ENCODE peak calls at places on chromosomes 12 and 14, in five cellular contexts. One of them, this sample, is unnamed.

GRCh38 chr12:119301367-119301766 is 33.2 kb upstream of the CCDC60 start:
- DNase-seq in sigmoid colon: no peak
- DNase-seq in AG09309: no peak
- DNase-seq in astrocyte of the cerebellum: no peak
- DNase-seq in uterus: no peak
- DNase-seq in this sample: no peak

GRCh38 chr14:20197459-20197858 is 6.8 kb downstream of the OR11G2 start:
- DNase-seq in sigmoid colon: no peak
- DNase-seq in AG09309: no peak
- DNase-seq in astrocyte of the cerebellum: no peak
- DNase-seq in uterus: no peak
- DNase-seq in this sample: no peak

GRCh38 chr12:14774944-14775651 is 28.2 kb downstream of the WBP11 start:
- DNase-seq in sigmoid colon: peak
- DNase-seq in uterus: peak
- DNase-seq in AG09309: peak
- DNase-seq in astrocyte of the cerebellum: no peak
- DNase-seq in this sample: no peak

GRCh38 chr12:108833757-108834472 is 23.5 kb downstream of the SSH1 start:
- DNase-seq in AG09309: no peak
- DNase-seq in astrocyte of the cerebellum: peak
- DNase-seq in uterus: peak
- DNase-seq in sigmoid colon: peak
- DNase-seq in this sample: no peak

GRCh38 chr12:77685112-77685511 is 145.6 kb upstream of the NAV3 start:
- DNase-seq in sigmoid colon: no peak
- DNase-seq in AG09309: peak
- DNase-seq in astrocyte of the cerebellum: peak
- DNase-seq in uterus: peak
- DNase-seq in this sample: peak

GRCh38 chr12:26274441-26275312 is 79.3 kb downstream of the SSPN start:
- DNase-seq in astrocyte of the cerebellum: peak
- DNase-seq in sigmoid colon: peak
- DNase-seq in AG09309: peak
- DNase-seq in uterus: peak
- DNase-seq in this sample: peak

GRCh38 chr14:74176404-74176788 is 62.9 kb upstream of the VSX2 start:
- DNase-seq in AG09309: peak
- DNase-seq in astrocyte of the cerebellum: no peak
- DNase-seq in uterus: no peak
- DNase-seq in sigmoid colon: no peak
- DNase-seq in this sample: no peak

GRCh38 chr14:92693998-92694780 is 54.2 kb downstream of the LGMN start:
- DNase-seq in uterus: no peak
- DNase-seq in AG09309: no peak
- DNase-seq in sigmoid colon: peak
- DNase-seq in astrocyte of the cerebellum: no peak
- DNase-seq in this sample: peak

GRCh38 chr12:98371419-98371818 is 144.0 kb upstream of the TMPO start:
- DNase-seq in AG09309: no peak
- DNase-seq in uterus: no peak
- DNase-seq in astrocyte of the cerebellum: no peak
- DNase-seq in sigmoid colon: no peak
- DNase-seq in this sample: no peak

GRCh38 chr14:64303471-64303917 is 9.3 kb upstream of the ESR2 start:
- DNase-seq in sigmoid colon: no peak
- DNase-seq in astrocyte of the cerebellum: peak
- DNase-seq in uterus: no peak
- DNase-seq in AG09309: peak
- DNase-seq in this sample: peak

GRCh38 chr12:12086975-12087692 is 16.4 kb downstream of the BCL2L14 start:
- DNase-seq in astrocyte of the cerebellum: no peak
- DNase-seq in sigmoid colon: no peak
- DNase-seq in AG09309: no peak
- DNase-seq in uterus: no peak
- DNase-seq in this sample: no peak

GRCh38 chr12:58596381-58596780 is 323.9 kb downstream of the LRIG3 start:
- DNase-seq in uterus: no peak
- DNase-seq in AG09309: no peak
- DNase-seq in astrocyte of the cerebellum: no peak
- DNase-seq in sigmoid colon: no peak
- DNase-seq in this sample: no peak

GRCh38 chr12:4025420-4026358 is 152.5 kb upstream of the PARP11 start:
- DNase-seq in uterus: no peak
- DNase-seq in sigmoid colon: no peak
- DNase-seq in astrocyte of the cerebellum: no peak
- DNase-seq in AG09309: no peak
- DNase-seq in this sample: no peak

GRCh38 chr14:52397844-52398243 is 83.7 kb downstream of the PTGER2 start:
- DNase-seq in uterus: no peak
- DNase-seq in AG09309: no peak
- DNase-seq in sigmoid colon: no peak
- DNase-seq in astrocyte of the cerebellum: no peak
- DNase-seq in this sample: no peak

DNA sequence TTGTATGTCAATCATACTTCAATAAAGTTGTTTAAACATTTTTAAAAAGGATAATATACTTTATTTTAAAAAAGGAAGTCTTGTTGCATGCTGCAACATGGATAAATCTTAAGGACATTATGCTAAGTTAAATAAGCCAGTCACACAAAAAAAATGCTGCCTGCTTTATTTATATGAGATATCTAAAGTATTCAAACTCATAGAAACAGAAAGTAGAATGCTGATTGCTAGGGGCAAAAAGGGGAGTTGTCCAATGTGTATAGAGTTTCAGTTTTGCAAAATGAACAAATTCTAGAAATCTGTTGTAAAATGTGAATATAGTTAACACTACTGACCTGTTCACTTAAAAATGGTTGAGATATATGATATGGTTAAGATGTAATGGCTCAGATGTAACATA is 8.7 kb downstream of the KLRC4 start:
- DNase-seq in AG09309: no peak
- DNase-seq in sigmoid colon: no peak
- DNase-seq in astrocyte of the cerebellum: no peak
- DNase-seq in uterus: no peak
- DNase-seq in this sample: no peak
- H3K4me3 ChIP-seq in AG09309: no peak
- H3K4me3 ChIP-seq in sigmoid colon: no peak
- H3K4me3 ChIP-seq in astrocyte of the cerebellum: no peak
- H3K4me3 ChIP-seq in uterus: no peak
- H3K4me3 ChIP-seq in this sample: no peak

GRCh38 chr12:96026331-96026730 is 9.1 kb downstream of the LTA4H start:
- DNase-seq in AG09309: no peak
- DNase-seq in sigmoid colon: no peak
- DNase-seq in uterus: no peak
- DNase-seq in astrocyte of the cerebellum: no peak
- DNase-seq in this sample: no peak

GRCh38 chr12:96028538-96028937 is 6.8 kb downstream of the LTA4H start:
- DNase-seq in uterus: no peak
- DNase-seq in AG09309: no peak
- DNase-seq in astrocyte of the cerebellum: no peak
- DNase-seq in sigmoid colon: no peak
- DNase-seq in this sample: no peak

GRCh38 chr12:96020314-96021003 is 14.9 kb downstream of the LTA4H start:
- DNase-seq in AG09309: no peak
- DNase-seq in astrocyte of the cerebellum: no peak
- DNase-seq in sigmoid colon: no peak
- DNase-seq in uterus: no peak
- DNase-seq in this sample: no peak

GRCh38 chr12:96025518-96025917 is 9.9 kb downstream of the LTA4H start:
- DNase-seq in astrocyte of the cerebellum: no peak
- DNase-seq in sigmoid colon: no peak
- DNase-seq in uterus: no peak
- DNase-seq in AG09309: no peak
- DNase-seq in this sample: no peak
- H3K4me3 ChIP-seq in astrocyte of the cerebellum: no peak
- H3K4me3 ChIP-seq in sigmoid colon: no peak
- H3K4me3 ChIP-seq in uterus: no peak
- H3K4me3 ChIP-seq in AG09309: no peak
- H3K4me3 ChIP-seq in this sample: no peak

GRCh38 chr12:57454213-57454565 is 918 bp upstream of the INHBE start:
- DNase-seq in uterus: no peak
- DNase-seq in AG09309: no peak
- DNase-seq in sigmoid colon: no peak
- DNase-seq in astrocyte of the cerebellum: no peak
- DNase-seq in this sample: no peak

GRCh38 chr12:57456737-57457490 is 1.8 kb downstream of the INHBE start:
- DNase-seq in uterus: no peak
- DNase-seq in sigmoid colon: no peak
- DNase-seq in astrocyte of the cerebellum: no peak
- DNase-seq in AG09309: no peak
- DNase-seq in this sample: no peak

GRCh38 chr12:57454566-57455373 is at the start of gene INHBE:
- DNase-seq in uterus: no peak
- DNase-seq in astrocyte of the cerebellum: no peak
- DNase-seq in sigmoid colon: no peak
- DNase-seq in AG09309: peak
- DNase-seq in this sample: no peak

GRCh38 chr12:57455374-57456144 is 452 bp downstream of the INHBE start:
- DNase-seq in astrocyte of the cerebellum: no peak
- DNase-seq in uterus: no peak
- DNase-seq in sigmoid colon: no peak
- DNase-seq in AG09309: no peak
- DNase-seq in this sample: no peak

GRCh38 chr12:57456145-57456700 is 1.1 kb downstream of the INHBE start:
- DNase-seq in uterus: no peak
- DNase-seq in astrocyte of the cerebellum: no peak
- DNase-seq in sigmoid colon: no peak
- DNase-seq in AG09309: no peak
- DNase-seq in this sample: no peak
- H3K4me3 ChIP-seq in uterus: no peak
- H3K4me3 ChIP-seq in astrocyte of the cerebellum: no peak
- H3K4me3 ChIP-seq in sigmoid colon: no peak
- H3K4me3 ChIP-seq in AG09309: peak
- H3K4me3 ChIP-seq in this sample: peak

DNA sequence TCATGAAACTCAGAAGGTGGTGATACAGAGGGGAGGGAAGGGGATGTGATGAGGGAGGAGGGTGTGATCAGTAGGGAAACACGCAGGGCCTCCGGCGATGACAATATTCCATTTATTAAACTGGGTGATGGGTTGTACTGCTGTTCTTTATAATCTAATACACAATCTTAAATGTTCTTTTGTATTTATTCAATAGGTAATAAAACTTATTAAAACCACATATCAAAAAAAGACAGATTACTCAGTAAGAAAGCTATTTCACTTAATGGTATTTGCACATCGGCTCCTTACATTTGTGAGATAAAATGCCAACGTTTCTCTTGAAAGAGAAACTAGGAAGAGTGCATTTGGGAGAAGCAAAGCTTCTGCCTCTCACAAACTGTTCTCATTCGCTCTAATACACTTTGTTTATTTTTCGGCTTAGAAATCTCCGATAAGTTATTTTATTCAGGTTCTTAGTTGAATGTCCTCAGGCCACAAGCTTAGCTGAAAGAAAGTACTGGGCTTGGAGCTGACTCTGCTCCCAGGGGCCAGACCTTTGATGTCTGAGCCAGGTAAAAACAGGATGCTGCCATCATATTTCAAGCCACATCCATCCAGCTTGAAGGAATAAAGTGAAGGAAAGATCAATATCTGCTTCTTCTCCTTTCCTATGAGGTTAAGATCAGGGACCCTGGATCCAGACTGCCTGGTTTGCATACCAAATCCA is 17.5 kb downstream of the STON2 start:
- DNase-seq in uterus: no peak
- DNase-seq in sigmoid colon: no peak
- DNase-seq in astrocyte of the cerebellum: no peak
- DNase-seq in AG09309: no peak
- DNase-seq in this sample: no peak
- H3K4me3 ChIP-seq in uterus: no peak
- H3K4me3 ChIP-seq in sigmoid colon: no peak
- H3K4me3 ChIP-seq in astrocyte of the cerebellum: no peak
- H3K4me3 ChIP-seq in AG09309: no peak
- H3K4me3 ChIP-seq in this sample: no peak

GRCh38 chr12:10722905-10723866 is at the start of gene YBX3:
- DNase-seq in AG09309: peak
- DNase-seq in sigmoid colon: peak
- DNase-seq in uterus: peak
- DNase-seq in astrocyte of the cerebellum: peak
- DNase-seq in this sample: no peak
- H3K4me3 ChIP-seq in AG09309: peak
- H3K4me3 ChIP-seq in sigmoid colon: peak
- H3K4me3 ChIP-seq in uterus: peak
- H3K4me3 ChIP-seq in astrocyte of the cerebellum: peak
- H3K4me3 ChIP-seq in this sample: peak

DNA sequence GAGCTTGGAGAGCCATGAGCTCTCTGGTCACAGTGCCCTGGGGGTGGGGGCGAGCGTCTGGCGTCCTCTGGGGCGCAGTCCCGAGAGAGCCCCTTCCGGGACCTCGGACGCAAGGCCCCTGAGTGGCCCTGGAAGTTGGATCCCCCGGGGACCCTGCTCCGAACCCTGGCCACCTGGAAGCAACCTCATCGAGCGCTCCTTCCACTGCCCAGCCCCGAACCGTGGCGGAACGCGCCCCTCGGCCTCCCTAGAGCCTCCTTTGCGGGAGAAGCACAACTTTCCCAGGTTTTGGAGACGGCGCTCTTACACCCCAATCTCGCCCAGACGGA is 1.2 kb downstream of the NOS1 start:
- DNase-seq in uterus: no peak
- DNase-seq in astrocyte of the cerebellum: no peak
- DNase-seq in AG09309: no peak
- DNase-seq in sigmoid colon: no peak
- DNase-seq in this sample: no peak
- H3K4me3 ChIP-seq in uterus: no peak
- H3K4me3 ChIP-seq in astrocyte of the cerebellum: no peak
- H3K4me3 ChIP-seq in AG09309: no peak
- H3K4me3 ChIP-seq in sigmoid colon: no peak
- H3K4me3 ChIP-seq in this sample: no peak

DNA sequence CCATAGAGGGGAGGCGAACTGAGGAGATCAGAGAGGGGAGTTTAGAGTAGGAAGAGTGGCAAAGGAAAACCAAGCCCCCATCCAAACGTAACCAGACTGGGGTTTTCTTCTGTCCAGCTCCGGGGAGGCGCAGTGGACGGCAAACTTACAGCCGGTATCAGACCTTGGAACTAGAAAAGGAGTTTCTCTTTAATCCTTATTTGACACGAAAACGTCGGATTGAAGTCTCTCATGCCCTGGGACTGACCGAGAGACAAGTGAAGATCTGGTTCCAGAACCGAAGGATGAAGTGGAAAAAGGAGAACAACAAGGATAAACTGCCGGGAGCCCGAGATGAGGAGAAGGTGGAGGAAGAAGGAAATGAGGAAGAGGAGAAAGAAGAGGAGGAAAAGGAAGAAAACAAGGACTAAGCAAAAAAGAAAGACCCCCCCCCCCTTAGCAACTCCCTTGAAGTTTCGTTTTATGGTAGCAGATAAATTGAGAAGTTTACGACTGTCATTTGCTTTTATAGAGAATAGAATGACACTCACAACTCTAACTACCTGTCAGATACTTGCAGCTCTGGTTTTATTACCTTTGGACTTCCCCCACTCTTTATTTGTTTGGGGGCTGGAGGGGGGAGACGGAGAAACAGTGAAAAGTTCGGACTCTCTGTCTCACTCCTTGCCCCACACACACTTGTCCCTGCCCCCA is 2.3 kb downstream of the HOXC8 start:
- DNase-seq in astrocyte of the cerebellum: no peak
- DNase-seq in AG09309: no peak
- DNase-seq in sigmoid colon: no peak
- DNase-seq in uterus: no peak
- DNase-seq in this sample: no peak
- H3K4me3 ChIP-seq in astrocyte of the cerebellum: no peak
- H3K4me3 ChIP-seq in AG09309: no peak
- H3K4me3 ChIP-seq in sigmoid colon: no peak
- H3K4me3 ChIP-seq in uterus: peak
- H3K4me3 ChIP-seq in this sample: peak